ENCODE peak calls at places on chromosome 19, in nine cellular contexts. One of them, this sample, is unnamed.

GRCh38 chr19:17394891-17395415 is 957 bp upstream of the CCDC194 start:
- DNase-seq in HT-29: peak; percentile 54
- DNase-seq in T-helper 1 cell: peak; percentile 31
- DNase-seq in A172: peak; percentile 60
- DNase-seq in NCI-H1105: no peak
- DNase-seq in GM23248: peak; percentile 74
- DNase-seq in HEK293T: peak; percentile 70
- DNase-seq in renal cortical epithelial cell: no peak
- DNase-seq in GM04504: no peak
- DNase-seq in this sample: peak; percentile 41

GRCh38 chr19:38429055-38429810 is 3.2 kb upstream of the RASGRP4 start:
- DNase-seq in GM04504: no peak
- DNase-seq in T-helper 1 cell: no peak
- DNase-seq in NCI-H1105: no peak
- DNase-seq in HT-29: no peak
- DNase-seq in renal cortical epithelial cell: no peak
- DNase-seq in A172: no peak
- DNase-seq in GM23248: no peak
- DNase-seq in HEK293T: no peak
- DNase-seq in this sample: no peak

GRCh38 chr19:29583196-29584006 is 22.7 kb upstream of the POP4 start:
- DNase-seq in NCI-H1105: no peak
- DNase-seq in A172: peak; percentile 36
- DNase-seq in GM04504: no peak
- DNase-seq in renal cortical epithelial cell: no peak
- DNase-seq in T-helper 1 cell: no peak
- DNase-seq in HT-29: no peak
- DNase-seq in GM23248: peak; percentile 48
- DNase-seq in HEK293T: no peak
- DNase-seq in this sample: no peak

GRCh38 chr19:14555918-14556661 is 15.8 kb downstream of the NDUFB7 start:
- DNase-seq in HEK293T: no peak
- DNase-seq in HT-29: no peak
- DNase-seq in renal cortical epithelial cell: peak; percentile 63
- DNase-seq in T-helper 1 cell: no peak
- DNase-seq in NCI-H1105: no peak
- DNase-seq in A172: peak; percentile 62
- DNase-seq in GM04504: no peak
- DNase-seq in GM23248: peak; percentile 20
- DNase-seq in this sample: no peak

GRCh38 chr19:49132974-49133609 is 13.7 kb downstream of the PPFIA3 start:
- DNase-seq in T-helper 1 cell: no peak
- DNase-seq in HEK293T: no peak
- DNase-seq in NCI-H1105: peak; percentile 69
- DNase-seq in GM23248: no peak
- DNase-seq in A172: no peak
- DNase-seq in renal cortical epithelial cell: no peak
- DNase-seq in HT-29: no peak
- DNase-seq in GM04504: no peak
- DNase-seq in this sample: no peak

GRCh38 chr19:38831142-38831605 is 420 bp downstream of the ECH1 start:
- DNase-seq in HEK293T: peak; percentile 50
- DNase-seq in A172: peak; percentile 94
- DNase-seq in T-helper 1 cell: no peak
- DNase-seq in HT-29: peak; percentile 96
- DNase-seq in renal cortical epithelial cell: peak; percentile 97
- DNase-seq in GM23248: peak; percentile 96
- DNase-seq in NCI-H1105: no peak
- DNase-seq in GM04504: peak; percentile 83
- DNase-seq in this sample: peak; percentile 69

GRCh38 chr19:16293133-16294085 is 31.2 kb upstream of the KLF2 start:
- DNase-seq in A172: peak; percentile 92
- DNase-seq in HT-29: no peak
- DNase-seq in GM04504: peak; percentile 88
- DNase-seq in T-helper 1 cell: no peak
- DNase-seq in GM23248: peak; percentile 98
- DNase-seq in NCI-H1105: no peak
- DNase-seq in renal cortical epithelial cell: peak; percentile 54
- DNase-seq in HEK293T: no peak
- DNase-seq in this sample: peak; percentile 74

GRCh38 chr19:43784251-43784980 is 3.6 kb upstream of the KCNN4 start:
- DNase-seq in NCI-H1105: no peak
- DNase-seq in A172: peak; percentile 93
- DNase-seq in GM23248: peak; percentile 92
- DNase-seq in HT-29: peak; percentile 57
- DNase-seq in HEK293T: no peak
- DNase-seq in T-helper 1 cell: no peak
- DNase-seq in renal cortical epithelial cell: peak; percentile 79
- DNase-seq in GM04504: peak; percentile 68
- DNase-seq in this sample: peak; percentile 64

GRCh38 chr19:40278361-40279045 is 6.6 kb downstream of the AKT2 start:
- DNase-seq in NCI-H1105: no peak
- DNase-seq in GM23248: peak; percentile 55
- DNase-seq in A172: no peak
- DNase-seq in T-helper 1 cell: no peak
- DNase-seq in renal cortical epithelial cell: no peak
- DNase-seq in HEK293T: no peak
- DNase-seq in GM04504: no peak
- DNase-seq in HT-29: no peak
- DNase-seq in this sample: no peak

GRCh38 chr19:49150106-49150943 is 4.9 kb downstream of the HRC start:
- DNase-seq in HT-29: peak; percentile 97
- DNase-seq in GM04504: peak; percentile 46
- DNase-seq in A172: peak; percentile 42
- DNase-seq in HEK293T: peak; percentile 75
- DNase-seq in GM23248: peak; percentile 85
- DNase-seq in NCI-H1105: peak; percentile 81
- DNase-seq in T-helper 1 cell: no peak
- DNase-seq in renal cortical epithelial cell: peak; percentile 23
- DNase-seq in this sample: peak; percentile 89

GRCh38 chr19:34495416-34495815 is 13.9 kb downstream of the WTIP start:
- DNase-seq in HT-29: no peak
- DNase-seq in A172: no peak
- DNase-seq in T-helper 1 cell: no peak
- DNase-seq in NCI-H1105: no peak
- DNase-seq in renal cortical epithelial cell: no peak
- DNase-seq in GM04504: no peak
- DNase-seq in HEK293T: no peak
- DNase-seq in GM23248: no peak
- DNase-seq in this sample: no peak

GRCh38 chr19:47028372-47028672 is 8.7 kb downstream of the NPAS1 start:
- DNase-seq in HEK293T: no peak
- DNase-seq in T-helper 1 cell: no peak
- DNase-seq in HT-29: no peak
- DNase-seq in renal cortical epithelial cell: no peak
- DNase-seq in GM23248: no peak
- DNase-seq in NCI-H1105: no peak
- DNase-seq in A172: no peak
- DNase-seq in GM04504: no peak
- DNase-seq in this sample: no peak

GRCh38 chr19:51114087-51114714 is 6.0 kb upstream of the CTU1 start:
- DNase-seq in NCI-H1105: no peak
- DNase-seq in HEK293T: no peak
- DNase-seq in A172: no peak
- DNase-seq in T-helper 1 cell: no peak
- DNase-seq in renal cortical epithelial cell: no peak
- DNase-seq in GM04504: no peak
- DNase-seq in GM23248: no peak
- DNase-seq in HT-29: no peak
- DNase-seq in this sample: no peak

GRCh38 chr19:49042177-49042576 is 1.5 kb upstream of the CGB5 start:
- DNase-seq in NCI-H1105: no peak
- DNase-seq in HT-29: no peak
- DNase-seq in HEK293T: no peak
- DNase-seq in GM04504: no peak
- DNase-seq in A172: peak; percentile 57
- DNase-seq in T-helper 1 cell: no peak
- DNase-seq in renal cortical epithelial cell: no peak
- DNase-seq in GM23248: peak; percentile 33
- DNase-seq in this sample: no peak

GRCh38 chr19:53549354-53549753 is 11.4 kb downstream of the ZNF331 start:
- DNase-seq in GM04504: peak; percentile 57
- DNase-seq in A172: no peak
- DNase-seq in GM23248: peak; percentile 89
- DNase-seq in T-helper 1 cell: no peak
- DNase-seq in renal cortical epithelial cell: peak; percentile 32
- DNase-seq in HEK293T: no peak
- DNase-seq in HT-29: no peak
- DNase-seq in NCI-H1105: no peak
- DNase-seq in this sample: no peak

GRCh38 chr19:3683866-3684816 is 16.1 kb downstream of the PIP5K1C start:
- DNase-seq in NCI-H1105: no peak
- DNase-seq in HEK293T: peak; percentile 65
- DNase-seq in A172: peak; percentile 89
- DNase-seq in GM04504: no peak
- DNase-seq in renal cortical epithelial cell: no peak
- DNase-seq in GM23248: no peak
- DNase-seq in T-helper 1 cell: no peak
- DNase-seq in HT-29: no peak
- DNase-seq in this sample: peak; percentile 79

GRCh38 chr19:38142176-38143035 is 81.6 kb downstream of the DPF1 start:
- DNase-seq in A172: peak; percentile 61
- DNase-seq in renal cortical epithelial cell: peak; percentile 13
- DNase-seq in HEK293T: peak; percentile 74
- DNase-seq in GM04504: peak; percentile 10
- DNase-seq in NCI-H1105: peak; percentile 37
- DNase-seq in T-helper 1 cell: no peak
- DNase-seq in GM23248: peak; percentile 74
- DNase-seq in HT-29: peak; percentile 89
- DNase-seq in this sample: peak; percentile 73

GRCh38 chr19:48543121-48543710 is 8.8 kb upstream of the SULT2B1 start:
- DNase-seq in NCI-H1105: no peak
- DNase-seq in HEK293T: no peak
- DNase-seq in T-helper 1 cell: no peak
- DNase-seq in renal cortical epithelial cell: peak; percentile 53
- DNase-seq in GM23248: peak; percentile 82
- DNase-seq in GM04504: no peak
- DNase-seq in A172: peak; percentile 68
- DNase-seq in HT-29: peak; percentile 100
- DNase-seq in this sample: peak; percentile 67

GRCh38 chr19:55690109-55690768 is 15.2 kb downstream of the EPN1 start:
- DNase-seq in GM04504: no peak
- DNase-seq in NCI-H1105: no peak
- DNase-seq in HEK293T: no peak
- DNase-seq in HT-29: no peak
- DNase-seq in T-helper 1 cell: no peak
- DNase-seq in renal cortical epithelial cell: peak; percentile 34
- DNase-seq in GM23248: no peak
- DNase-seq in A172: no peak
- DNase-seq in this sample: no peak

GRCh38 chr19:4606921-4607678 is 32.2 kb upstream of the TNFAIP8L1 start:
- DNase-seq in NCI-H1105: peak; percentile 95
- DNase-seq in A172: no peak
- DNase-seq in HT-29: no peak
- DNase-seq in HEK293T: peak; percentile 73
- DNase-seq in GM23248: peak; percentile 21
- DNase-seq in T-helper 1 cell: no peak
- DNase-seq in renal cortical epithelial cell: peak; percentile 18
- DNase-seq in GM04504: no peak
- DNase-seq in this sample: peak; percentile 80

GRCh38 chr19:47419037-47419783 is at the start of gene MEIS3:
- DNase-seq in T-helper 1 cell: no peak
- DNase-seq in A172: no peak
- DNase-seq in HT-29: no peak
- DNase-seq in GM23248: peak; percentile 42
- DNase-seq in renal cortical epithelial cell: no peak
- DNase-seq in NCI-H1105: no peak
- DNase-seq in GM04504: no peak
- DNase-seq in HEK293T: no peak
- DNase-seq in this sample: peak; percentile 27

GRCh38 chr19:7533281-7533819 is 2.2 kb upstream of the PNPLA6 start:
- DNase-seq in GM04504: no peak
- DNase-seq in HT-29: no peak
- DNase-seq in NCI-H1105: peak; percentile 70
- DNase-seq in HEK293T: no peak
- DNase-seq in A172: no peak
- DNase-seq in GM23248: peak; percentile 85
- DNase-seq in renal cortical epithelial cell: no peak
- DNase-seq in T-helper 1 cell: no peak
- DNase-seq in this sample: peak; percentile 10

GRCh38 chr19:42023121-42023942 is 29.3 kb upstream of the ATP1A3 start:
- DNase-seq in HT-29: peak; percentile 76
- DNase-seq in A172: no peak
- DNase-seq in renal cortical epithelial cell: no peak
- DNase-seq in NCI-H1105: no peak
- DNase-seq in GM04504: no peak
- DNase-seq in T-helper 1 cell: no peak
- DNase-seq in HEK293T: peak; percentile 69
- DNase-seq in GM23248: peak; percentile 70
- DNase-seq in this sample: peak; percentile 50

GRCh38 chr19:6226444-6227155 is 53.2 kb downstream of the MLLT1 start:
- DNase-seq in HEK293T: no peak
- DNase-seq in renal cortical epithelial cell: no peak
- DNase-seq in T-helper 1 cell: no peak
- DNase-seq in A172: no peak
- DNase-seq in GM23248: no peak
- DNase-seq in GM04504: no peak
- DNase-seq in HT-29: no peak
- DNase-seq in NCI-H1105: no peak
- DNase-seq in this sample: no peak